ENCODE peak calls at places on chromosomes 6 and 20, in seven cellular contexts. L is activated T-cell treated with anti-CD3 and anti-CD28 coated beads for 1 hour; T is KBM-7; H is foreskin fibroblast; N is Panc1; S is stimulated activated CD4-positive, alpha-beta T cell treated with anti-CD3 and anti-CD28 coated beads, Interleukin-1b, Interleukin-23, amount 100 ng/mL, for 48 hours; R is cardiac muscle cell. J is an unnamed sample.

GRCh38 chr6:1200706-1201105 is 111.2 kb upstream of the FOXQ1 start:
- DNase-seq in L (no peak), T (no peak), H (peak), N (no peak), S (no peak), R (no peak), J (no peak)

GRCh38 chr20:62132421-62132820 is 10.1 kb downstream of the LSM14B start:
- DNase-seq in L (no peak), T (no peak), H (no peak), N (no peak), S (no peak), R (no peak), J (no peak)

GRCh38 chr6:133623621-133624020 is 265.3 kb upstream of the TCF21 start:
- DNase-seq in L (no peak), T (no peak), H (no peak), N (no peak), S (no peak), R (no peak), J (no peak)

GRCh38 chr6:133895573-133896343 is 6.8 kb downstream of the TCF21 start:
- DNase-seq in L (no peak), T (no peak), H (peak), N (no peak), S (no peak), R (peak), J (no peak)

GRCh38 chr6:10541591-10541990 is 20.4 kb downstream of the GCNT2 start:
- DNase-seq in L (no peak), T (no peak), H (no peak), N (no peak), S (no peak), R (no peak), J (no peak)

GRCh38 chr20:20184149-20184548 is 131.8 kb downstream of the CFAP61 start:
- DNase-seq in L (no peak), T (peak), H (peak), N (no peak), S (no peak), R (no peak), J (no peak)

GRCh38 chr6:125819927-125820326 is 29.2 kb downstream of the NCOA7 start:
- DNase-seq in L (no peak), T (no peak), H (no peak), N (no peak), S (no peak), R (no peak), J (no peak)

GRCh38 chr20:40431611-40432010 is 257.4 kb downstream of the MAFB start:
- DNase-seq in L (no peak), T (no peak), H (no peak), N (no peak), S (no peak), R (no peak), J (no peak)

GRCh38 chr6:42572523-42572922 is 8.7 kb downstream of the UBR2 start:
- DNase-seq in L (no peak), T (peak), H (no peak), N (no peak), S (no peak), R (no peak), J (no peak)

GRCh38 chr20:382291-383115 is 1.9 kb downstream of the TRIB3 start:
- DNase-seq in L (no peak), T (no peak), H (no peak), N (no peak), S (no peak), R (no peak), J (no peak)

GRCh38 chr6:157860505-157860991 is 37.5 kb downstream of the SNX9 start:
- DNase-seq in L (no peak), T (peak), H (no peak), N (no peak), S (peak), R (no peak), J (no peak)

GRCh38 chr20:5614506-5614905 is 135.7 kb upstream of the SHLD1 start:
- DNase-seq in L (no peak), T (no peak), H (no peak), N (no peak), S (no peak), R (no peak), J (no peak)

GRCh38 chr20:62707981-62708521 is 585 bp upstream of the NTSR1 start:
- DNase-seq in L (no peak), T (peak), H (peak), N (no peak), S (peak), R (no peak), J (no peak)

GRCh38 chr6:32426338-32426737 is 13.3 kb upstream of the HLA-DRA start:
- DNase-seq in L (no peak), T (no peak), H (no peak), N (no peak), S (no peak), R (no peak), J (no peak)

GRCh38 chr6:145929037-145929633 is 35.0 kb downstream of the SHPRH start:
- DNase-seq in L (no peak), T (peak), H (peak), N (peak), S (no peak), R (peak), J (no peak)

GRCh38 chr6:31441368-31442267 is 38.2 kb downstream of the MICA start:
- DNase-seq in L (peak), T (peak), H (peak), N (peak), S (peak), R (peak), J (peak)

GRCh38 chr6:130412556-130413290 is 46.9 kb downstream of the TMEM200A start:
- DNase-seq in L (no peak), T (no peak), H (peak), N (no peak), S (no peak), R (peak), J (no peak)